ENCODE peak calls at places on chromosomes 7 and 10, in seven cellular contexts. Z, X, Y, G, W, L and P are unnamed samples.

GRCh38 chr7:157528785-157529341 is 192.1 kb downstream of the DNAJB6 start:
- DNase-seq in Z (no peak), X (no peak), Y (no peak), G (peak), W (no peak), L (no peak), P (no peak)

GRCh38 chr10:49552277-49552676 is 13.4 kb upstream of the ERCC6 start:
- DNase-seq in Z (peak), X (no peak), Y (peak), G (no peak), W (no peak), L (no peak), P (peak)

GRCh38 chr10:5895365-5895764 is 5.3 kb downstream of the FBH1 start:
- DNase-seq in Z (no peak), X (no peak), Y (no peak), G (no peak), W (no peak), L (no peak), P (no peak)

GRCh38 chr7:84394219-84394618 is 199.6 kb upstream of the SEMA3A start:
- DNase-seq in Z (peak), X (no peak), Y (no peak), G (no peak), W (no peak), L (no peak), P (no peak)

GRCh38 chr7:134197342-134197741 is 70.2 kb downstream of the LRGUK start:
- DNase-seq in Z (no peak), X (no peak), Y (no peak), G (no peak), W (no peak), L (no peak), P (no peak)

GRCh38 chr7:101818699-101819071 is 1.3 kb downstream of the CUX1 start:
- DNase-seq in Z (no peak), X (no peak), Y (no peak), G (no peak), W (no peak), L (no peak), P (no peak)

GRCh38 chr7:101068401-101068800 is 16.9 kb upstream of the TRIM56 start:
- DNase-seq in Z (no peak), X (no peak), Y (no peak), G (no peak), W (no peak), L (no peak), P (no peak)

GRCh38 chr7:66609176-66609575 is 19.5 kb upstream of the KCTD7 start:
- DNase-seq in Z (no peak), X (no peak), Y (no peak), G (no peak), W (no peak), L (no peak), P (no peak)

GRCh38 chr7:134458341-134458805 is 527 bp downstream of the AKR1B1 start:
- DNase-seq in Z (peak), X (peak), Y (peak), G (peak), W (no peak), L (peak), P (no peak)

GRCh38 chr7:1994931-1995330 is 237.8 kb downstream of the MAD1L1 start:
- DNase-seq in Z (no peak), X (no peak), Y (no peak), G (no peak), W (no peak), L (no peak), P (no peak)

GRCh38 chr7:37408885-37409248 is 39.8 kb downstream of the ELMO1 start:
- DNase-seq in Z (no peak), X (no peak), Y (no peak), G (no peak), W (no peak), L (no peak), P (no peak)

GRCh38 chr7:96675548-96675947 is 34.1 kb downstream of the SEM1 start:
- DNase-seq in Z (no peak), X (no peak), Y (no peak), G (no peak), W (no peak), L (no peak), P (no peak)

GRCh38 chr7:16891874-16892620 is 10.3 kb upstream of the AGR3 start:
- DNase-seq in Z (no peak), X (no peak), Y (no peak), G (no peak), W (no peak), L (no peak), P (no peak)

GRCh38 chr10:62057872-62058271 is 156.4 kb downstream of the ARID5B start:
- DNase-seq in Z (no peak), X (no peak), Y (no peak), G (no peak), W (no peak), L (no peak), P (no peak)

GRCh38 chr7:144656960-144657359 is 178.9 kb downstream of the TPK1 start:
- DNase-seq in Z (no peak), X (peak), Y (no peak), G (no peak), W (no peak), L (no peak), P (no peak)

GRCh38 chr10:123783296-123783695 is 108.3 kb downstream of the CPXM2 start:
- DNase-seq in Z (no peak), X (no peak), Y (no peak), G (no peak), W (no peak), L (no peak), P (no peak)

GRCh38 chr10:18214692-18215563 is 74.7 kb downstream of the CACNB2 start:
- DNase-seq in Z (peak), X (peak), Y (peak), G (no peak), W (peak), L (no peak), P (no peak)

GRCh38 chr7:40646717-40647116 is 511.9 kb downstream of the SUGCT start:
- DNase-seq in Z (peak), X (no peak), Y (no peak), G (no peak), W (no peak), L (no peak), P (no peak)

GRCh38 chr10:6117711-6118110 is 28.9 kb downstream of the RBM17 start:
- DNase-seq in Z (no peak), X (no peak), Y (no peak), G (no peak), W (no peak), L (no peak), P (no peak)

GRCh38 chr7:136009488-136010079 is 32.4 kb upstream of the MTPN start:
- DNase-seq in Z (peak), X (peak), Y (peak), G (no peak), W (no peak), L (peak), P (no peak)

GRCh38 chr10:133142523-133143199 is 17.4 kb upstream of the KNDC1 start:
- DNase-seq in Z (no peak), X (no peak), Y (no peak), G (peak), W (no peak), L (no peak), P (no peak)

GRCh38 chr10:87942884-87943527 is 79.6 kb downstream of the PTEN start:
- DNase-seq in Z (peak), X (no peak), Y (no peak), G (no peak), W (no peak), L (no peak), P (no peak)

GRCh38 chr10:51092402-51092801 is 18.1 kb downstream of the PRKG1 start:
- DNase-seq in Z (peak), X (no peak), Y (peak), G (peak), W (peak), L (no peak), P (no peak)

GRCh38 chr7:107467972-107468371 is 1.9 kb upstream of the GPR22 start:
- DNase-seq in Z (no peak), X (no peak), Y (no peak), G (no peak), W (no peak), L (no peak), P (no peak)

GRCh38 chr7:52061666-52062065 is 745.1 kb upstream of the COBL start:
- DNase-seq in Z (no peak), X (no peak), Y (no peak), G (no peak), W (no peak), L (no peak), P (no peak)

DNA sequence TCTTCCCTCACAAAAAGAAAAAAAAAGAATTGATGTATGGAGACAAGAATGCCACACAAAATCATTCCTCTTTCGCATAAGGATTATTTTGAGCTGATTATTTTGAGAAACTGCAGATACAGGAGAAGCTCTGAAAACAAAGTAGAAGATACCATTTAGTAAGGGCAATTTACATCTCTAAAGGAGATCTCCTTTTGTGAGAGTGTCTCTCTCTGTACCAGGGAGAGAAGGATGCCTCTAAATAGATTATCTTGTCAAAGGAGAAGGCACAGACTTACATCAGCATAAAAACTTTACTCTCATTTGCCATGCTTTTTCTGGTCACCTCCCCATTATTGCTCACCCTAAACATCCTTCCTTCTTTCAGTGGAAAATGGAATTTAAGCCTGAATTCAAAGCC is 747.9 kb upstream of the COBL start:
- DNase-seq in Z (no peak), X (no peak), Y (no peak), G (no peak), W (no peak), L (no peak), P (no peak)
- H3K4me3 ChIP-seq in Z (no peak), X (no peak), Y (no peak), G (no peak), W (no peak), L (no peak), P (no peak)

DNA sequence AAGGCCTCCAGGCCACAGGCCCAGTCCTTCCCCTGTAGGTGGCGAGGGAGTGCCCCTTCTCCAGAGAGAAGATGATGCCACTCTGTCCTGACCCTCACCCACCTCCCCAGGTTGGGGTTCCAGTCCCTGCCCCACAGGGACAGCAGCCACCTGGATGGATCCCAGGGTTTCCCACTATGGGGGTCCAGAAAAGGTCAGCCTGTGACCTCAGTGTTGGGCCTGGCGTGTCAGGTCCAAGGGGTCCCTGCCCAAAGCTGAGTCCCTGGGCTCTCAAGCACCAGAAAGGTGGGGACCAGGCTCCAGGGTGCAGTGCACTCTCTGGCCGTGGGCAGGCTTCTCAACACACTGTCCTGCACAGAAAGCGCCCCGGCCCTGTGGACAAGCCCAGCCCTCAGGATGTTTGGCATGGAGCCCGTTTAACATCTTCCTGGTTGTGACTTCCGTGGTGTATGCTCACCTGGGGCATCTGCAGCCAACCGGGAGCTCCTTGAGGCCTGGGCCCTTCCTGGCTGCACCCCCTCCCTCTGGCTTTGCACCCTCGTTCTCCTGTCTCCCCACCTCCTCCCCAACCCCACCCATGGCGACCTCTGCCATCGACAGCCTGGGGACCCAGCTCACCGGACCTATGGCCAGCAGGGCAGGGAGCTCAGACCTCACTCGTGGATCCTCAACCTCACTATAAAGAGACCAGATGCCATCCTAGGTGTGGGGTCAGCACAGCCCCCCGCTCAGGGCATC is 58.3 kb upstream of the PPP2R2D start:
- DNase-seq in Z (no peak), X (no peak), Y (no peak), G (peak), W (no peak), L (no peak), P (no peak)
- H3K4me3 ChIP-seq in Z (no peak), X (no peak), Y (no peak), G (no peak), W (no peak), L (no peak), P (no peak)

GRCh38 chr10:90917231-90917967 is 3.5 kb downstream of the ANKRD1 start:
- DNase-seq in Z (no peak), X (no peak), Y (no peak), G (no peak), W (no peak), L (no peak), P (no peak)

GRCh38 chr10:90921906-90922305 is 1.0 kb upstream of the ANKRD1 start:
- DNase-seq in Z (no peak), X (no peak), Y (no peak), G (no peak), W (no peak), L (no peak), P (no peak)

GRCh38 chr10:90920986-90921643 is at the start of gene ANKRD1:
- DNase-seq in Z (peak), X (peak), Y (peak), G (no peak), W (no peak), L (no peak), P (peak)

GRCh38 chr10:90917968-90918318 is 2.9 kb downstream of the ANKRD1 start:
- DNase-seq in Z (no peak), X (no peak), Y (no peak), G (no peak), W (no peak), L (no peak), P (no peak)

DNA sequence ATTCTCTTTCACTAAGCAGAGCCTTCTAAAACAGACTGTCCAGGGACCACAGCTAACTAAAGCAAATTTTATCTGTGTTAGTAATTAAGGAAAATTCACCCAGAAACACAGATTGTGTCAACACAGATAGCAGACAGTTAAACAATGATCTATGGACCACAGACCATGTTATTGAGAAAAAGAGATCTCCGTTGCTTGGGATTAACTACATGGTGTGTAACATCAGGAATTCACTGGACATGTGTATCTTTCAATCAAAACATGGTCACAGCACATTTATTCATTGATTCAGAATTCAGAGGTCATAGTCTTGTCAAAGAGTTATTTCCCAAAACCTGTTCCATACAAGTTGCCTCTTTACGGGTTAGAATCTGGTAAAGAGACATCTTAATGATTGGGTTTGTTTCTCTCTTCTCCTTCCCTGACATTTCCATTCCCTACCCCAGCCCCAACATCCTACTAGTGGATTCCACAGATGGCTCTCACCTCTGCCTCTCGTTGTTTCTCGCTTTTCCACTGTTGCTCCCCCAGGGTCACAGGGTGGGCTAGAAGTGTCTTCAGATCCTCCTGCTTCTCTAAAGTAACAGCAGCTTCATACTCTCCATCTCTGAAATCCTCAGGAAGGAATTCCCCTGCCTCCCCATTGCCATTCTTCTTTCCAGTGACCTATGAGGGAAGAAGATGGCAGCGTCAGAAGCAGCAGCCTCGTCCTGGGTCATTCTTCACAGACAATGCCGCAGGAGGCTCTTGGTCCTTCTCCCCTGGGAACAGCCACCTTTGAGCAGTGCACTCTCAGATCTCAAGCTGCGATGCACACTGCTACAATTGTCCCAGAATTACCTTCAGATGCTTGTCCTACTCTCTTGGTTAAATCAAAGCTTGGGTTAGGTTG is 958 bp downstream of the ANKRD1 start:
- DNase-seq in Z (no peak), X (no peak), Y (no peak), G (no peak), W (no peak), L (no peak), P (no peak)
- H3K4me3 ChIP-seq in Z (no peak), X (peak), Y (no peak), G (no peak), W (no peak), L (no peak), P (no peak)

DNA sequence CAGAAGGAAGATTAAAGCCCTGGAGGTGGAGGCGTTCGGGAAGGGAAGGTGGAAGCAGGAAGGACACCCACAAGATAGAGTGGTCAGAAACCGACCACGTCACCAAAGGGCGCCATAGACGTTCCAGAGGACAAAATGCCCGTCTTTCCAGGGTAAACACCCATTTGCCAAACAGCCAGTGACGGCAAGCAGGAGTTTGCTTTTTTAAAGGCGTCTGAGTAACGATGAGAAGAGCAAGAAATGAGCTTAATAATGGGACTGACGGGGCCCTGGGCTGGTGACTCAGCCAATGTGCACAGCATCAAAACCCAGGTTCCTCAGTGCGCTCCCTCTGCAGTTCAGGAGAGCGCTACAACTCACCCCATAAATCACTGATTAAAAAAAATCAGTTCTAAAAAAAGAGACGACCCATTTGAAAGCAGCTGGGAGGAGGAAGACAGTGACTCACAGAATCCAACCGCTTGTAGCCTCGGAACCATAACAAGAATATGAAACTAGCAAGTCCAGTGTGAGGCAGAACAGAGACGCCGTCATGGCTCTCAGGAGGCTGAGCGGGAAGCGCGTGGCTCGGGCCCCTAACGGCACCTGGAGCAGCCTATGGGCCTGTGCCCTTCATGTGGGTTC is 5.9 kb downstream of the DIP2C start:
- DNase-seq in Z (peak), X (no peak), Y (peak), G (peak), W (peak), L (no peak), P (peak)
- H3K4me3 ChIP-seq in Z (peak), X (no peak), Y (no peak), G (peak), W (no peak), L (no peak), P (peak)

GRCh38 chr10:63576501-63576900 is 55.3 kb downstream of the REEP3 start:
- DNase-seq in Z (no peak), X (no peak), Y (no peak), G (no peak), W (no peak), L (no peak), P (no peak)

GRCh38 chr10:63578501-63578900 is 57.3 kb downstream of the REEP3 start:
- DNase-seq in Z (no peak), X (no peak), Y (no peak), G (no peak), W (no peak), L (no peak), P (no peak)

GRCh38 chr10:63573068-63573697 is 52.0 kb downstream of the REEP3 start:
- DNase-seq in Z (peak), X (no peak), Y (peak), G (no peak), W (no peak), L (no peak), P (peak)
- H3K4me3 ChIP-seq in Z (no peak), X (no peak), Y (no peak), G (peak), W (no peak), L (no peak), P (no peak)

GRCh38 chr10:72218756-72219155 is 2.7 kb upstream of the ASCC1 start:
- DNase-seq in Z (no peak), X (no peak), Y (no peak), G (peak), W (no peak), L (peak), P (no peak)
- H3K4me3 ChIP-seq in Z (no peak), X (no peak), Y (no peak), G (no peak), W (no peak), L (peak), P (no peak)

GRCh38 chr7:77197135-77197534 is 2.5 kb downstream of the FGL2 start:
- DNase-seq in Z (no peak), X (no peak), Y (no peak), G (no peak), W (no peak), L (no peak), P (no peak)

GRCh38 chr7:77202544-77202976 is 2.9 kb upstream of the FGL2 start:
- DNase-seq in Z (no peak), X (no peak), Y (no peak), G (no peak), W (no peak), L (no peak), P (no peak)

GRCh38 chr7:77200542-77200941 is 923 bp upstream of the FGL2 start:
- DNase-seq in Z (no peak), X (no peak), Y (no peak), G (no peak), W (no peak), L (no peak), P (no peak)

DNA sequence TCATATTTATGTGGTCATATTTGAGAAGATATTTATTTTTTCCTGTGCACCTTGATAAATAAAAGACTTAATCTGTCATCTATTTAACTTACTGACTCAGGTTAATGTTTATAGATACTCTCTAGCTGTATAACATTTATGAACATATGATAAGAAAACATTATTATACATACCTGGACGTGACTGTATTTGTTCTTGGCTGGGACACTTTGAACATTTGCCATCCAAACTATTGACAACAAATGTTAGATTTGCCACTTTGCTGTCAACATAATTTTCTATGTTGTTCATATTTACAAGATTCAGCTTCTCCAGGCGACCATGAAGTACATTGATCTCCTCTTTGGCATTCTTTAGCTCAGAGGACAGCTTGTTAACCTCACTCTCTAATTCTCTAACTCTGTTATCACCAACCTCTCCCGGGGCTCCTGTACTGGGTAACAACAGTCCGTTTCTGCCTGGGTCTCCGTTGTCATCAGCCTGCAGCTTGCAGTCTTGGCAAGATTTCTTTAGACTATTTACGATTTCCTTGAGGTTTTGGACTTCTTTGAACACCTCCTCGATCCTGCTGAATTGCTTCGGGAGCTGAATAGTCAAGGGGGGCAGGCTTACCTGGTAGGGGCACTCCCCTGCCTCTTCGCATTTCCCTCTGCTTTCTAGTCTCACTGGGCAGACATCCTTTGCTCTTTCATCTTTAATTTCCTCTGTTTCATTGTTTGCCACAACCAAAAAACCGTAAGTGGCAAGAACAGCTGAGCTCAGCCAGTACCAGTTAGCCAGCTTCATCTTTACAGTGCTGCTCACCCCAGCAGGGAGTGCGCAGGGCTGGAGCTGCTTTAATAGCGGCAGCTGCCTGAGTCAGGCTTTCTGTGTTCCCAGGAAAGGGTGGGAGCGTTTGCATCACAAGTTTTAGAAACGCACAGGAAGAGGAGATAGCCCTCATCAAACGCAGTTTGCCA is at the start of gene FGL2:
- DNase-seq in Z (peak), X (peak), Y (peak), G (peak), W (peak), L (peak), P (peak)
- H3K4me3 ChIP-seq in Z (peak), X (peak), Y (no peak), G (peak), W (peak), L (peak), P (no peak)